ENCODE peak calls at places on chromosomes 1 and 21, in four cellular contexts. One of them, this sample, is unnamed.

GRCh38 chr1:189158155-189158554 is 1319.5 kb downstream of the BRINP3 start:
- DNase-seq in sigmoid colon: no peak
- DNase-seq in PC-3: no peak
- DNase-seq in lower lobe of right lung: no peak
- DNase-seq in this sample: no peak

GRCh38 chr1:155069551-155070391 is 6.2 kb downstream of the EFNA4 start:
- DNase-seq in sigmoid colon: no peak
- DNase-seq in PC-3: no peak
- DNase-seq in lower lobe of right lung: no peak
- DNase-seq in this sample: no peak

GRCh38 chr1:35506960-35507901 is 50.0 kb downstream of the KIAA0319L start:
- DNase-seq in sigmoid colon: no peak
- DNase-seq in PC-3: peak; percentile 12
- DNase-seq in lower lobe of right lung: no peak
- DNase-seq in this sample: no peak

GRCh38 chr1:12014141-12014981 is 4.9 kb upstream of the MIIP start:
- DNase-seq in sigmoid colon: no peak
- DNase-seq in PC-3: no peak
- DNase-seq in lower lobe of right lung: peak; percentile 71
- DNase-seq in this sample: no peak

GRCh38 chr21:26144026-26144425 is 26.5 kb downstream of the APP start:
- DNase-seq in sigmoid colon: no peak
- DNase-seq in PC-3: no peak
- DNase-seq in lower lobe of right lung: no peak
- DNase-seq in this sample: no peak

GRCh38 chr21:45876381-45877159 is 105.0 kb upstream of the COL6A1 start:
- DNase-seq in sigmoid colon: peak; percentile 62
- DNase-seq in PC-3: no peak
- DNase-seq in lower lobe of right lung: peak; percentile 32
- DNase-seq in this sample: peak; percentile 72

GRCh38 chr1:98315309-98315708 is 346.2 kb upstream of the SNX7 start:
- DNase-seq in sigmoid colon: no peak
- DNase-seq in PC-3: peak; percentile 78
- DNase-seq in lower lobe of right lung: no peak
- DNase-seq in this sample: no peak

GRCh38 chr1:59455206-59455605 is 158.3 kb downstream of the FGGY start:
- DNase-seq in sigmoid colon: no peak
- DNase-seq in PC-3: peak; percentile 78
- DNase-seq in lower lobe of right lung: no peak
- DNase-seq in this sample: no peak

GRCh38 chr1:11535761-11536572 is 57.0 kb downstream of the DISP3 start:
- DNase-seq in sigmoid colon: no peak
- DNase-seq in PC-3: no peak
- DNase-seq in lower lobe of right lung: no peak
- DNase-seq in this sample: peak; percentile 52

GRCh38 chr1:153791856-153792253 is 16.6 kb downstream of the SLC27A3 start:
- DNase-seq in sigmoid colon: peak; percentile 68
- DNase-seq in PC-3: no peak
- DNase-seq in lower lobe of right lung: no peak
- DNase-seq in this sample: peak; percentile 73

GRCh38 chr21:25759573-25759972 is 24.8 kb downstream of the GABPA start:
- DNase-seq in sigmoid colon: no peak
- DNase-seq in PC-3: no peak
- DNase-seq in lower lobe of right lung: no peak
- DNase-seq in this sample: no peak

GRCh38 chr1:68378296-68379084 is 71.3 kb downstream of the RPE65 start:
- DNase-seq in sigmoid colon: no peak
- DNase-seq in PC-3: peak; percentile 62
- DNase-seq in lower lobe of right lung: no peak
- DNase-seq in this sample: no peak

GRCh38 chr1:18556364-18556763 is 74.3 kb upstream of the PAX7 start:
- DNase-seq in sigmoid colon: no peak
- DNase-seq in PC-3: peak; percentile 45
- DNase-seq in lower lobe of right lung: no peak
- DNase-seq in this sample: no peak

GRCh38 chr1:116666747-116667576 is 571 bp downstream of the IGSF3 start:
- DNase-seq in sigmoid colon: no peak
- DNase-seq in PC-3: peak; percentile 10
- DNase-seq in lower lobe of right lung: no peak
- DNase-seq in this sample: no peak

GRCh38 chr1:160522622-160523345 is at the start of gene SLAMF6:
- DNase-seq in sigmoid colon: no peak
- DNase-seq in PC-3: no peak
- DNase-seq in lower lobe of right lung: no peak
- DNase-seq in this sample: peak; percentile 70

GRCh38 chr1:26284597-26285351 is 4.9 kb downstream of the SH3BGRL3 start:
- DNase-seq in sigmoid colon: peak; percentile 84
- DNase-seq in PC-3: peak; percentile 97
- DNase-seq in lower lobe of right lung: peak; percentile 85
- DNase-seq in this sample: peak; percentile 94

GRCh38 chr1:113096493-113096892 is 23.5 kb downstream of the LRIG2 start:
- DNase-seq in sigmoid colon: no peak
- DNase-seq in PC-3: no peak
- DNase-seq in lower lobe of right lung: no peak
- DNase-seq in this sample: no peak

GRCh38 chr1:100354971-100355394 is 2.7 kb downstream of the CDC14A start:
- DNase-seq in sigmoid colon: no peak
- DNase-seq in PC-3: peak; percentile 80
- DNase-seq in lower lobe of right lung: no peak
- DNase-seq in this sample: no peak

GRCh38 chr21:34698270-34699015 is 29.6 kb downstream of the CLIC6 start:
- DNase-seq in sigmoid colon: no peak
- DNase-seq in PC-3: no peak
- DNase-seq in lower lobe of right lung: no peak
- DNase-seq in this sample: no peak

GRCh38 chr1:77544845-77545244 is 137.6 kb downstream of the ZZZ3 start:
- DNase-seq in sigmoid colon: no peak
- DNase-seq in PC-3: no peak
- DNase-seq in lower lobe of right lung: no peak
- DNase-seq in this sample: no peak

GRCh38 chr1:93042134-93042821 is 36.8 kb upstream of the MTF2 start:
- DNase-seq in sigmoid colon: no peak
- DNase-seq in PC-3: no peak
- DNase-seq in lower lobe of right lung: no peak
- DNase-seq in this sample: no peak

GRCh38 chr1:52239708-52240001 is 97.8 kb downstream of the ZFYVE9 start:
- DNase-seq in sigmoid colon: no peak
- DNase-seq in PC-3: peak; percentile 21
- DNase-seq in lower lobe of right lung: no peak
- DNase-seq in this sample: no peak

GRCh38 chr1:51189421-51190073 is 46.5 kb upstream of the RNF11 start:
- DNase-seq in sigmoid colon: no peak
- DNase-seq in PC-3: peak; percentile 79
- DNase-seq in lower lobe of right lung: no peak
- DNase-seq in this sample: no peak

GRCh38 chr1:234564035-234565029 is 45.6 kb downstream of the IRF2BP2 start:
- DNase-seq in sigmoid colon: no peak
- DNase-seq in PC-3: peak; percentile 94
- DNase-seq in lower lobe of right lung: no peak
- DNase-seq in this sample: no peak

GRCh38 chr1:65478379-65479026 is 58.0 kb downstream of the LEPR start:
- DNase-seq in sigmoid colon: no peak
- DNase-seq in PC-3: no peak
- DNase-seq in lower lobe of right lung: no peak
- DNase-seq in this sample: no peak

GRCh38 chr1:210234254-210234747 is 1.7 kb downstream of the SERTAD4 start:
- DNase-seq in sigmoid colon: no peak
- DNase-seq in PC-3: no peak
- DNase-seq in lower lobe of right lung: no peak
- DNase-seq in this sample: no peak
- H3K4me3 ChIP-seq in sigmoid colon: peak overlapping the region; percentile 97
- H3K4me3 ChIP-seq in PC-3: peak overlapping the region; percentile 85
- H3K4me3 ChIP-seq in lower lobe of right lung: peak overlapping the region; percentile 64
- H3K4me3 ChIP-seq in this sample: peak overlapping the region; percentile 31

GRCh38 chr1:202750024-202750423 is 39.8 kb upstream of the SYT2 start:
- DNase-seq in sigmoid colon: no peak
- DNase-seq in PC-3: no peak
- DNase-seq in lower lobe of right lung: no peak
- DNase-seq in this sample: no peak

GRCh38 chr1:202742496-202742895 is 32.2 kb upstream of the SYT2 start:
- DNase-seq in sigmoid colon: no peak
- DNase-seq in PC-3: no peak
- DNase-seq in lower lobe of right lung: no peak
- DNase-seq in this sample: no peak

GRCh38 chr1:202750761-202751160 is 40.5 kb upstream of the SYT2 start:
- DNase-seq in sigmoid colon: no peak
- DNase-seq in PC-3: peak; percentile 11
- DNase-seq in lower lobe of right lung: no peak
- DNase-seq in this sample: no peak

GRCh38 chr1:202745313-202745888 is 35.1 kb upstream of the SYT2 start:
- DNase-seq in sigmoid colon: no peak
- DNase-seq in PC-3: no peak
- DNase-seq in lower lobe of right lung: no peak
- DNase-seq in this sample: no peak
- H3K36me3 ChIP-seq in sigmoid colon: peaks cover 41% of the 10 kb centered on the region
- H3K36me3 ChIP-seq in PC-3: peaks cover 37% of the 10 kb centered on the region
- H3K36me3 ChIP-seq in lower lobe of right lung: peaks cover 92% of the 10 kb centered on the region
- H3K36me3 ChIP-seq in this sample: peaks cover 100% of the 10 kb centered on the region

GRCh38 chr1:72322910-72323309 is 40.6 kb upstream of the NEGR1 start:
- DNase-seq in sigmoid colon: no peak
- DNase-seq in PC-3: no peak
- DNase-seq in lower lobe of right lung: no peak
- DNase-seq in this sample: no peak
- H3K4me3 ChIP-seq in sigmoid colon: no peak overlapping the region
- H3K4me3 ChIP-seq in PC-3: no peak overlapping the region
- H3K4me3 ChIP-seq in lower lobe of right lung: no peak overlapping the region
- H3K4me3 ChIP-seq in this sample: no peak overlapping the region

GRCh38 chr1:15735304-15736034 is 589 bp upstream of the SLC25A34 start:
- DNase-seq in sigmoid colon: no peak
- DNase-seq in PC-3: no peak
- DNase-seq in lower lobe of right lung: peak; percentile 51
- DNase-seq in this sample: no peak
- H3K36me3 ChIP-seq in sigmoid colon: peaks cover 45% of the 10 kb centered on the region
- H3K36me3 ChIP-seq in PC-3: no peaks in the 10 kb centered on the region
- H3K36me3 ChIP-seq in lower lobe of right lung: peaks cover 46% of the 10 kb centered on the region
- H3K36me3 ChIP-seq in this sample: peaks cover 50% of the 10 kb centered on the region

DNA sequence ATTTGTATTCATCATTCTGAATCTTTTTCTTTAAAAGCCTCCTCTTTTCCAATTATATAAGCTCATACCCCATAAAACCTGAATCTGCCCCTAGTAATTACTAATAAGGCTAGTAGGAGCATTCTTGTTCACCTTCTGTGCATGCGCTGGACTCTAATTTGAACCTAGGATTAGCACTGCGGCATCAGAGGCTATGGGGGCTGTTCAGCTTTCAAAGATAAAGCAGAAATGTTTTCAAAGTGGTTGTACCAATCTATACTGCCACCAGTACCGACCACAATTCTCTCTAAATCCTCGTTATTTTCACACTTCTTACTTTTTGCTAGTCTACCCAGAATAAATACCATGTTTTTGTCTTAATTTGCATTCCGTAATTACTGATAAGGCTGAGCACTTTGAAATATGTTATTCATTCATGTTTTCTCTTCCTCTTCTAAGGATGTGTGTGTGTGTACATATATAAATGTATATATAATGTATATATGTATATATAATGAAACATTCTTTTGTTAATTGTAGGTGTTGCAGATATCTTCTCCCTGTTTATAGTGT is 1.6 kb upstream of the DDX59 start:
- DNase-seq in sigmoid colon: no peak
- DNase-seq in PC-3: no peak
- DNase-seq in lower lobe of right lung: no peak
- DNase-seq in this sample: no peak
- H3K4me3 ChIP-seq in sigmoid colon: no peak overlapping the region
- H3K4me3 ChIP-seq in PC-3: peak overlapping the region; percentile 86
- H3K4me3 ChIP-seq in lower lobe of right lung: no peak overlapping the region
- H3K4me3 ChIP-seq in this sample: no peak overlapping the region

GRCh38 chr21:32797679-32798078 is 26.1 kb upstream of the PAXBP1 start:
- DNase-seq in sigmoid colon: no peak
- DNase-seq in PC-3: no peak
- DNase-seq in lower lobe of right lung: no peak
- DNase-seq in this sample: no peak

GRCh38 chr21:32794643-32795042 is 23.1 kb upstream of the PAXBP1 start:
- DNase-seq in sigmoid colon: no peak
- DNase-seq in PC-3: no peak
- DNase-seq in lower lobe of right lung: no peak
- DNase-seq in this sample: no peak

GRCh38 chr21:32795376-32795775 is 23.8 kb upstream of the PAXBP1 start:
- DNase-seq in sigmoid colon: no peak
- DNase-seq in PC-3: no peak
- DNase-seq in lower lobe of right lung: no peak
- DNase-seq in this sample: no peak

GRCh38 chr21:32800056-32800455 is 28.5 kb upstream of the PAXBP1 start:
- DNase-seq in sigmoid colon: no peak
- DNase-seq in PC-3: no peak
- DNase-seq in lower lobe of right lung: no peak
- DNase-seq in this sample: no peak

GRCh38 chr21:32795802-32796489 is 24.4 kb upstream of the PAXBP1 start:
- DNase-seq in sigmoid colon: no peak
- DNase-seq in PC-3: no peak
- DNase-seq in lower lobe of right lung: no peak
- DNase-seq in this sample: no peak
- H3K36me3 ChIP-seq in sigmoid colon: no peaks in the 10 kb centered on the region
- H3K36me3 ChIP-seq in PC-3: no peaks in the 10 kb centered on the region
- H3K36me3 ChIP-seq in lower lobe of right lung: no peaks in the 10 kb centered on the region
- H3K36me3 ChIP-seq in this sample: no peaks in the 10 kb centered on the region